ENCODE peak calls at places on chromosomes 3 and 15, in six cellular contexts. Z is colonic mucosa, C is heart left ventricle, V is MCF 10A, O is posterior cingulate gyrus, D is Calu3. G is an unnamed sample.

GRCh38 chr15:58641660-58642059 is 107.8 kb downstream of the ADAM10 start:
- DNase-seq in Z (no peak), C (no peak), V (no peak), O (no peak), D (no peak), G (no peak)

GRCh38 chr15:87672309-87672897 is 584.1 kb downstream of the NTRK3 start:
- DNase-seq in Z (no peak), C (no peak), V (peak), O (peak), D (no peak), G (peak)

GRCh38 chr3:127450331-127450730 is 140.2 kb downstream of the TPRA1 start:
- DNase-seq in Z (no peak), C (no peak), V (no peak), O (peak), D (no peak), G (no peak)

GRCh38 chr3:129461022-129461421 is 21.0 kb downstream of the IFT122 start:
- DNase-seq in Z (no peak), C (no peak), V (peak), O (no peak), D (no peak), G (no peak)

GRCh38 chr3:133301194-133301593 is 98.7 kb upstream of the BFSP2 start:
- DNase-seq in Z (no peak), C (no peak), V (no peak), O (no peak), D (no peak), G (no peak)

GRCh38 chr15:41828747-41829270 is 917 bp downstream of the JMJD7 start:
- DNase-seq in Z (no peak), C (no peak), V (no peak), O (no peak), D (no peak), G (no peak)

GRCh38 chr3:2921903-2922302 is 188.3 kb downstream of the IL5RA start:
- DNase-seq in Z (no peak), C (no peak), V (peak), O (no peak), D (peak), G (no peak)

GRCh38 chr15:58498821-58499580 is 67.2 kb downstream of the LIPC start:
- DNase-seq in Z (no peak), C (no peak), V (peak), O (no peak), D (no peak), G (no peak)

GRCh38 chr15:33293619-33294309 is 17.0 kb upstream of the RYR3 start:
- DNase-seq in Z (no peak), C (no peak), V (no peak), O (no peak), D (no peak), G (no peak)

GRCh38 chr3:177538743-177539730 is 341.8 kb upstream of the TBL1XR1 start:
- DNase-seq in Z (no peak), C (no peak), V (no peak), O (no peak), D (no peak), G (no peak)

GRCh38 chr3:141828487-141829284 is 47.8 kb upstream of the ATP1B3 start:
- DNase-seq in Z (peak), C (peak), V (peak), O (no peak), D (peak), G (no peak)

GRCh38 chr15:40270246-40270995 is 12.4 kb downstream of the ANKRD63 start:
- DNase-seq in Z (no peak), C (no peak), V (no peak), O (no peak), D (no peak), G (no peak)

GRCh38 chr3:107211608-107212007 is 165.6 kb upstream of the CCDC54 start:
- DNase-seq in Z (no peak), C (no peak), V (peak), O (no peak), D (no peak), G (no peak)

G was measured in pancreas.